ENCODE peak calls at places on chromosome 22, in seven cellular contexts. I is endodermal cell, V is HL-60, Q is astrocyte of the spinal cord, P is AG04450, S is GM20000, X is cardiac fibroblast. Y is an unnamed sample.

GRCh38 chr22:38834991-38835390 is 8.8 kb downstream of the NPTXR start:
- DNase-seq in Q (no peak), S (no peak), P (no peak), I (no peak), V (no peak), X (no peak), Y (no peak)

GRCh38 chr22:30695351-30695762 is 683 bp downstream of the OSBP2 start:
- DNase-seq in S (no peak), Q (no peak), I (no peak), P (no peak), V (no peak), X (no peak), Y (peak)

GRCh38 chr22:46828323-46829139 is 66.1 kb downstream of the TBC1D22A start:
- DNase-seq in X (no peak), I (peak), Q (no peak), S (no peak), V (no peak), P (no peak), Y (no peak)

GRCh38 chr22:20053407-20054033 is 26.5 kb upstream of the DGCR8 start:
- DNase-seq in V (no peak), I (no peak), Q (no peak), X (no peak), P (no peak), S (no peak), Y (no peak)

GRCh38 chr22:42078469-42079318 is 806 bp upstream of the SMDT1 start:
- DNase-seq in V (no peak), Q (peak), X (peak), S (no peak), I (no peak), P (no peak), Y (no peak)

GRCh38 chr22:21778705-21779363 is 43.2 kb upstream of the YPEL1 start:
- DNase-seq in S (no peak), P (peak), Q (peak), V (no peak), X (peak), I (no peak), Y (no peak)

GRCh38 chr22:39308614-39309363 is 10.6 kb downstream of the RPL3 start:
- DNase-seq in X (peak), S (no peak), V (peak), I (peak), Q (peak), P (peak), Y (no peak)

GRCh38 chr22:18091478-18091877 is 13.7 kb downstream of the PEX26 start:
- DNase-seq in P (no peak), I (no peak), Q (no peak), S (no peak), X (peak), V (no peak), Y (no peak)

GRCh38 chr22:41573677-41574264 is 13.0 kb downstream of the CSDC2 start:
- DNase-seq in P (no peak), S (no peak), Q (no peak), V (no peak), I (no peak), X (no peak), Y (no peak)

GRCh38 chr22:17120281-17120680 is 879 bp downstream of the TMEM121B start:
- DNase-seq in X (peak), I (peak), Q (peak), P (no peak), S (peak), V (no peak), Y (peak)

GRCh38 chr22:16845465-16845864 is 20.3 kb upstream of the XKR3 start:
- DNase-seq in V (no peak), S (no peak), Q (no peak), P (no peak), X (no peak), I (no peak), Y (no peak)

GRCh38 chr22:30423959-30424380 is 1.6 kb upstream of the MTFP1 start:
- DNase-seq in I (peak), S (peak), V (peak), X (peak), P (peak), Q (peak), Y (peak)

GRCh38 chr22:21568207-21569075 is 927 bp downstream of the UBE2L3 start:
- DNase-seq in P (no peak), Q (peak), I (peak), X (peak), V (peak), S (peak), Y (no peak)

GRCh38 chr22:46866591-46866990 is 104.1 kb downstream of the TBC1D22A start:
- DNase-seq in P (peak), V (no peak), I (peak), S (no peak), Q (peak), X (peak), Y (no peak)

GRCh38 chr22:38872831-38873248 is 824 bp upstream of the CBX6 start:
- DNase-seq in I (peak), V (peak), X (no peak), S (no peak), Q (peak), P (no peak), Y (no peak)

GRCh38 chr22:38799265-38800002 is 5.5 kb upstream of the DNAL4 start:
- DNase-seq in I (no peak), S (no peak), X (peak), Q (no peak), P (no peak), V (no peak), Y (no peak)

GRCh38 chr22:35367331-35367886 is 13.5 kb upstream of the HMOX1 start:
- DNase-seq in V (peak), X (no peak), Q (no peak), P (no peak), I (no peak), S (no peak), Y (peak)

GRCh38 chr22:17443413-17444203 is 74.3 kb downstream of the CECR2 start:
- DNase-seq in I (no peak), X (peak), P (no peak), Q (peak), V (no peak), S (no peak), Y (no peak)

GRCh38 chr22:38239101-38239761 is 33.6 kb downstream of the TMEM184B start:
- DNase-seq in P (peak), Q (peak), V (no peak), S (no peak), I (no peak), X (peak), Y (no peak)

GRCh38 chr22:17773606-17774205 is 563 bp downstream of the BID start:
- DNase-seq in S (peak), V (peak), Q (peak), I (peak), X (peak), P (no peak), Y (peak)

GRCh38 chr22:47192651-47193437 is 430.4 kb downstream of the TBC1D22A start:
- DNase-seq in P (no peak), Q (no peak), S (no peak), I (peak), X (no peak), V (no peak), Y (no peak)

GRCh38 chr22:17884084-17884483 is 109.8 kb upstream of the BID start:
- DNase-seq in X (no peak), S (no peak), I (no peak), V (no peak), Q (no peak), P (no peak), Y (no peak)

GRCh38 chr22:30864441-30865420 is 103.8 kb downstream of the MORC2 start:
- DNase-seq in X (no peak), Q (no peak), S (no peak), I (no peak), P (no peak), V (no peak), Y (peak)

GRCh38 chr22:22733881-22734373 is 89.5 kb downstream of the GGTLC2 start:
- DNase-seq in I (no peak), Q (no peak), V (no peak), S (no peak), P (no peak), X (no peak), Y (no peak)

GRCh38 chr22:21948390-21948789 is 4.3 kb downstream of the PPM1F start:
- DNase-seq in Q (no peak), P (no peak), X (no peak), S (no peak), V (no peak), I (peak), Y (no peak)

GRCh38 chr22:21641417-21641794 is 696 bp upstream of the SDF2L1 start:
- DNase-seq in P (no peak), I (peak), X (peak), V (peak), S (peak), Q (peak), Y (peak)

GRCh38 chr22:38505595-38506117 is 455 bp downstream of the DDX17 start:
- DNase-seq in S (peak), P (no peak), V (peak), Q (peak), I (no peak), X (peak), Y (peak)

DNA sequence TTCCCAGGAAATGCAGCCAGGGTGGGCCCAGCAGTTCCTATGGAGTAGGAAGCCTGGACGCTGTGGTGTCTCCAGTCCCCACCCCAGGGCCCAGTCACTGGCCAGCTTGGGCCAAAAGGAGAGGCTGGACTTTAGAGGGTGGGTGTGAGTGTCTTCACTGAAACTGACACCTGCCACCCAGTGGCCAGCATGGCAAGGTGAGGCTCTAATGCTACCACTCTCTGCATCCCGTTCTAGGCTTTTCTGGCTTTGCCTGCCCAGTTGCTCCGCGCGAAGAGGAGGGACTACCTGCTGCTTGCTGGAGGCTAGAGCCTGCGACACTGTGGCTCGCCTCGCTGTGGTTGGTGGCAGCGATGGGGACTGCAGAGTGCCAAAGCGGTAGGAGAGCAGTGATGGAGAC is 35.4 kb downstream of the C22orf42 start:
- DNase-seq in S (no peak), P (no peak), X (no peak), V (no peak), Q (no peak), I (peak), Y (no peak)
- TF ChIP-seq CTCF in S (no peak), P (no peak), X (no peak), V (no peak), Q (no peak), I (peak), Y (no peak)

DNA sequence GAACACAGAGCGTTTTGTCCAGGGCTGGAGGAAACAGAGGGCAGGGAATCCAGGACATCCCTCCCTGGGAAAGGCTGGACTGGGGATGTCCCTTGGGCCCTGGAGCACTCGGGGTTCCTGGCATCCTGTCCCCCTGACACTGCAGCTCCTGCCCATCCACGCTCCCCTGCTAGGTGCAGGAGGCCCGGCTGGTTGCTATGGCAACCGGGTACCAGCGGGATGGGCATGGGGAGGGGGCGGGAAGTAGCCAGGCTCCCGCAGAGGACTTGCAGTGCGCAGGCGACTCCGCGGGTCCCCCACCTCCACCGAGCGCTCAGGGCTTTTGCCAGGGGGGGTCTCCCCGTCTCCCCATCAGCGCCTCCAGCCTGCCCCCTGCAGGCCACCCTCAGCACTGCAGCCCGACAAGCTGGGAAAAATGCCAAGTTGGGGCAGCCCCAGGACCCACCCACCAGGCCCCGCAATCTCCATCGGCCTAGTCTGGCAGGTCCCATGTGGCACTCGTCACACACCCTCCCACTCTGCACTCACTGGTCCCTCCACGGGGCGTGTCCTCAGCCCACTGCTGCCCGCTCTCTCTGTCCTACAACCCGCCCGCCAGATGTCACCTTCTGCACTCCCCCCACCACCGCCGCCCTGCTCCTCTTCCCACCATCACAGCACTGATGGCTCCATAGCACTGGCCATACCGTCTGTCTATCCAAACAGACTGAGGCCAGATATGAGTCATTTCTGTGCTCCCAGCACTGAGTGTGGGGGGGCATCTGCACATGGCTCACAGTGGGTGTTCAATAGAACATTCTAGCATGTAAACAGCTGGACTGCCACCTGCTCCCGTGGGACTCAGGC is 31.5 kb downstream of the KIAA0930 start:
- DNase-seq in Q (peak), P (peak), I (peak), S (no peak), X (peak), V (no peak), Y (no peak)
- TF ChIP-seq CTCF in Q (peak), P (peak), I (peak), S (peak), X (peak), V (peak), Y (peak)

GRCh38 chr22:26563022-26563421 is 26.9 kb downstream of the TPST2 start:
- DNase-seq in S (no peak), X (no peak), I (no peak), Q (no peak), P (no peak), V (no peak), Y (no peak)
- TF ChIP-seq CTCF in S (no peak), X (no peak), I (peak), Q (no peak), P (no peak), V (no peak), Y (no peak)

GRCh38 chr22:43743131-43743530 is 69.0 kb downstream of the EFCAB6 start:
- DNase-seq in I (peak), S (no peak), Q (no peak), X (no peak), P (no peak), V (no peak), Y (no peak)
- TF ChIP-seq CTCF in I (peak), S (peak), Q (peak), X (no peak), P (no peak), V (no peak), Y (no peak)

GRCh38 chr22:27886843-27887151 is 32.3 kb downstream of the PITPNB start:
- DNase-seq in X (no peak), V (no peak), P (no peak), S (no peak), Q (no peak), I (no peak), Y (no peak)
- TF ChIP-seq CTCF in X (no peak), V (no peak), P (no peak), S (no peak), Q (no peak), I (peak), Y (no peak)

DNA sequence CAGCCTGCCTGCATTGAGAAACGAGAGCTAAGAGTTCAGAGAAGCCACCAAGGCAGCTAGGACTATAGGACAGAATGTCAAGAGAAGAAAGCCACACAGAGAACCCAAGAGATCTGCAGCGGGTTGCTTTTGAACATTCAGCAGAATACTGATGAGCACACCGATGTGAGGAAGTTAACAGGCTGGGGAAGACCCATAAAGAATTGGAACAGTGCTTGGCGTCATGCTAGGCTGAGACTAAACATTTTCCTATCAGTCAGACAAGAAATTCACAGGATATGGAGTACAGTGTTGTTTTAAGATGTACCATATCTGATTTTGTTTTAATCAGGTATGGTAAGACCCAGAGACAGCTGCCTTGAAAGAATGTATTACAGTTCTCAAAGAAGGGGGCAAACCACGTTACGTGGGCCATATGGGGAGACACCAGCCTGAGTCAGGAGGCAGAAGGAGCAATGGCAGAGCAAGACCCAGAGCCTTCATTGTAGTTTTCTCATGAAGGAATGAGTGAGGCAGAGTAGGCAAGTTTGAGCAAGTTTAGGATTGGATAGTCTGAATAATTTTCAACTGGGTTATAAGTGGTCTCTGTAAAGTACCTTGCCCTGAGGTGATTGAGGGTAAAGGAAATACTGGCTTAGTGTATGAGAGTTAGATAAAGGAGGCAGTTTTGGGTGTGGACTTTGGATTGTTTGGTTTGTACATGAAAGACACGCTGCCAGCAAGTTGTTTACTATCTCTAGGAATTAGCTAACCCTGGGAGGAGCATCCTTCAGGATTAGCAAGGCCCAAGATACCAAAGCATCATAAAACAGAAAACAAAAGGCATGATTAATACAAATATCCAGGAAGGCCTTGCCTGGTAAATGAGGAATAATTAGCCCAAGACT is 14.3 kb downstream of the LRRC75B start:
- DNase-seq in P (no peak), I (no peak), X (no peak), Q (no peak), V (no peak), S (no peak), Y (no peak)
- TF ChIP-seq CTCF in P (no peak), I (no peak), X (no peak), Q (no peak), V (no peak), S (no peak), Y (no peak)

GRCh38 chr22:49823289-49824045 is 4.2 kb downstream of the BRD1 start:
- DNase-seq in Q (no peak), V (no peak), X (no peak), S (no peak), I (no peak), P (no peak), Y (no peak)

GRCh38 chr22:49824936-49825335 is 2.7 kb downstream of the BRD1 start:
- DNase-seq in I (no peak), S (no peak), V (no peak), X (no peak), Q (no peak), P (no peak), Y (no peak)

GRCh38 chr22:49817359-49817758 is 10.3 kb downstream of the BRD1 start:
- DNase-seq in P (no peak), V (no peak), S (no peak), Q (no peak), X (no peak), I (no peak), Y (no peak)

GRCh38 chr22:49824185-49824925 is 3.3 kb downstream of the BRD1 start:
- DNase-seq in S (peak), P (no peak), X (no peak), Q (no peak), V (no peak), I (no peak), Y (no peak)

DNA sequence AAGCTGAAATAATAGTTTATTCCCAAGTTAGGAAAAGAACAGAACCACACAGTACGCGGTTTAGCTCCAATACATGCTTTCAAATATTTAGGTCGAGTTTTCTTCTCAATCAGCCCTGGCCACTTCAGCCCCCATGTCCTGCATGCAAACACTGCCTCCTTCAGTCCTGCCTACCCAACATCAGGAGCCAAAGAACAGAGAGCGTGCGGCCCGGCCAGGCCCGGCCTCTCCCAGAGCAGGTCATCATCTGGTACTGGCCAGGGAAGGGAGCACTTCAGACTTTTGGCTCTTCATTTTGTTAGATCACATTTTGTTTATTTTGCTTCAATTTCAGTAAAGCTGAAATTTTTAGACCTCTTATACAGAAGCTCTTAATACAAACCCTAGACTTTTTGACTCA is 6.7 kb downstream of the BRD1 start:
- DNase-seq in P (no peak), Q (no peak), S (no peak), V (no peak), I (no peak), X (no peak), Y (no peak)
- TF ChIP-seq CTCF in P (no peak), Q (no peak), S (no peak), V (no peak), I (peak), X (no peak), Y (no peak)

DNA sequence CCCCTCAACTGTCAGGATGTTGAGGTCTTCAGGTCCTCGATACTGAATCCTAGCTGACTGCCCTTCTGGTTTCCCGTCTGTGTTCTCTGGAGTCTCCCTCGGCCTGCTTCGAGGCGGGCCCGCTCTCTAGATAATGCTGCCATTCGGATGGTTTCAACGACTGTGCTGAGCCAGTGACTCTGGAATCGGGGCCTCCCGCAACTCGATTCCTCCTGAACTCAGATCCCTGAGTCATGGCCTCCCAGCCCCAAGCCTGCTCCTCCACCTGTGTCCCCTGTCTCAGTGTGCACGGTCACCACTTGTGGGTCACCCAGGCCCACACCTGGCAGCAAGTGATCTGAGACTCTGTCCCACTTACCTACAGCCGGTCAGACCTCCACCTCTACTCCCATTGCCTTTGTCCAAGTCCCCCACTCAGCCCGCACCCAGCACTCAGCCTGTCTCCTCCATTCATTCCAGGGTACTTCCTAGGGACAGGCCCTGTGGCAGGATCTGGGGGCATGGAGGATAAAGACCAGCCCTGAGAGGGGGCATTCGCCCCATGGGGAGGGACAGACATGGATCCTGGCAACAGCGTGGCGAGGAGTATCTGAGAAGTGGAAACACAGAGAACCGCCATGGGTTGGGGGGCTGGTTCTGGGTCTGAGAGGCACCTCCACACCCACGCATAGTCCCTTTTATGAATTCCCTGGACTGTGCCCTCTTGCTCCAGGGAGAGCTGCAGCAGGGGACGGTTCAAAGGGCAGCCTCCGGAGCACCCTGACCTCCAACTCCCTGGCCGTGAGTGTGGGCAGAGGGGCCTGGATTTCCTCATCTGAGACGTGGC is 14.3 kb downstream of the MPST start:
- DNase-seq in Q (no peak), P (no peak), V (no peak), S (no peak), I (no peak), X (no peak), Y (no peak)
- TF ChIP-seq CTCF in Q (no peak), P (no peak), V (no peak), S (no peak), I (no peak), X (no peak), Y (no peak)